ENCODE peak calls at places on chromosomes 7 and 10, in eight cellular contexts. One of them, this sample, is unnamed.

GRCh38 chr10:84213076-84213475 is 12.3 kb downstream of the LRIT2 start:
- DNase-seq in IMR-90: no peak
- DNase-seq in AG04449: no peak
- DNase-seq in body of pancreas: no peak
- DNase-seq in Peyer's patch: no peak
- DNase-seq in effector memory CD4-positive, alpha-beta T cell: no peak
- DNase-seq in AG04450: no peak
- DNase-seq in testis: no peak
- DNase-seq in this sample: no peak

GRCh38 chr10:2263556-2263955 is 526.2 kb upstream of the ADARB2 start:
- DNase-seq in IMR-90: no peak
- DNase-seq in AG04449: no peak
- DNase-seq in body of pancreas: no peak
- DNase-seq in Peyer's patch: no peak
- DNase-seq in effector memory CD4-positive, alpha-beta T cell: no peak
- DNase-seq in AG04450: no peak
- DNase-seq in testis: no peak
- DNase-seq in this sample: no peak

GRCh38 chr10:43249962-43250624 is 16.8 kb downstream of the RASGEF1A start:
- DNase-seq in IMR-90: no peak
- DNase-seq in AG04449: no peak
- DNase-seq in body of pancreas: peak
- DNase-seq in Peyer's patch: peak
- DNase-seq in effector memory CD4-positive, alpha-beta T cell: no peak
- DNase-seq in AG04450: no peak
- DNase-seq in testis: no peak
- DNase-seq in this sample: no peak

GRCh38 chr7:18886801-18887200 is 230.6 kb downstream of the TWIST1 start:
- DNase-seq in IMR-90: no peak
- DNase-seq in AG04449: no peak
- DNase-seq in body of pancreas: no peak
- DNase-seq in Peyer's patch: no peak
- DNase-seq in effector memory CD4-positive, alpha-beta T cell: no peak
- DNase-seq in AG04450: no peak
- DNase-seq in testis: no peak
- DNase-seq in this sample: no peak

GRCh38 chr7:131556055-131556911 is at the start of gene PODXL:
- DNase-seq in IMR-90: peak
- DNase-seq in AG04449: no peak
- DNase-seq in body of pancreas: peak
- DNase-seq in Peyer's patch: peak
- DNase-seq in effector memory CD4-positive, alpha-beta T cell: peak
- DNase-seq in AG04450: no peak
- DNase-seq in testis: peak
- DNase-seq in this sample: no peak

GRCh38 chr7:103609778-103610177 is 163.8 kb upstream of the SLC26A5 start:
- DNase-seq in IMR-90: no peak
- DNase-seq in AG04449: no peak
- DNase-seq in body of pancreas: no peak
- DNase-seq in Peyer's patch: no peak
- DNase-seq in effector memory CD4-positive, alpha-beta T cell: no peak
- DNase-seq in AG04450: no peak
- DNase-seq in testis: no peak
- DNase-seq in this sample: no peak

GRCh38 chr10:61447127-61447526 is 6.1 kb downstream of the TMEM26 start:
- DNase-seq in IMR-90: peak
- DNase-seq in AG04449: no peak
- DNase-seq in body of pancreas: no peak
- DNase-seq in Peyer's patch: no peak
- DNase-seq in effector memory CD4-positive, alpha-beta T cell: no peak
- DNase-seq in AG04450: no peak
- DNase-seq in testis: no peak
- DNase-seq in this sample: no peak

GRCh38 chr10:123808873-123809272 is 82.7 kb downstream of the CPXM2 start:
- DNase-seq in IMR-90: no peak
- DNase-seq in AG04449: peak
- DNase-seq in body of pancreas: no peak
- DNase-seq in Peyer's patch: no peak
- DNase-seq in effector memory CD4-positive, alpha-beta T cell: no peak
- DNase-seq in AG04450: no peak
- DNase-seq in testis: no peak
- DNase-seq in this sample: peak

GRCh38 chr7:94040254-94040653 is 36.1 kb upstream of the BET1 start:
- DNase-seq in IMR-90: no peak
- DNase-seq in AG04449: no peak
- DNase-seq in body of pancreas: no peak
- DNase-seq in Peyer's patch: no peak
- DNase-seq in effector memory CD4-positive, alpha-beta T cell: no peak
- DNase-seq in AG04450: no peak
- DNase-seq in testis: no peak
- DNase-seq in this sample: no peak

GRCh38 chr10:2529945-2530344 is 537.4 kb upstream of the PFKP start:
- DNase-seq in IMR-90: no peak
- DNase-seq in AG04449: no peak
- DNase-seq in body of pancreas: no peak
- DNase-seq in Peyer's patch: no peak
- DNase-seq in effector memory CD4-positive, alpha-beta T cell: no peak
- DNase-seq in AG04450: no peak
- DNase-seq in testis: no peak
- DNase-seq in this sample: no peak

GRCh38 chr7:95725170-95725569 is 47.2 kb upstream of the DYNC1I1 start:
- DNase-seq in IMR-90: no peak
- DNase-seq in AG04449: no peak
- DNase-seq in body of pancreas: no peak
- DNase-seq in Peyer's patch: no peak
- DNase-seq in effector memory CD4-positive, alpha-beta T cell: no peak
- DNase-seq in AG04450: no peak
- DNase-seq in testis: no peak
- DNase-seq in this sample: no peak

GRCh38 chr7:28774529-28775057 is 183.5 kb downstream of the TRIL start:
- DNase-seq in IMR-90: no peak
- DNase-seq in AG04449: no peak
- DNase-seq in body of pancreas: no peak
- DNase-seq in Peyer's patch: no peak
- DNase-seq in effector memory CD4-positive, alpha-beta T cell: no peak
- DNase-seq in AG04450: no peak
- DNase-seq in testis: no peak
- DNase-seq in this sample: no peak

GRCh38 chr10:5497948-5498730 is 1.2 kb downstream of the CALML5 start:
- DNase-seq in IMR-90: no peak
- DNase-seq in AG04449: no peak
- DNase-seq in body of pancreas: peak
- DNase-seq in Peyer's patch: peak
- DNase-seq in effector memory CD4-positive, alpha-beta T cell: no peak
- DNase-seq in AG04450: no peak
- DNase-seq in testis: no peak
- DNase-seq in this sample: no peak

GRCh38 chr10:133455611-133456031 is 1.9 kb downstream of the SCART1 start:
- DNase-seq in IMR-90: no peak
- DNase-seq in AG04449: no peak
- DNase-seq in body of pancreas: no peak
- DNase-seq in Peyer's patch: no peak
- DNase-seq in effector memory CD4-positive, alpha-beta T cell: no peak
- DNase-seq in AG04450: no peak
- DNase-seq in testis: no peak
- DNase-seq in this sample: no peak

GRCh38 chr10:89147256-89147655 is 59.9 kb downstream of the CH25H start:
- DNase-seq in IMR-90: peak
- DNase-seq in AG04449: peak
- DNase-seq in body of pancreas: no peak
- DNase-seq in Peyer's patch: no peak
- DNase-seq in effector memory CD4-positive, alpha-beta T cell: no peak
- DNase-seq in AG04450: peak
- DNase-seq in testis: no peak
- DNase-seq in this sample: peak

GRCh38 chr7:151438864-151439601 is 908 bp downstream of the CRYGN start:
- DNase-seq in IMR-90: no peak
- DNase-seq in AG04449: no peak
- DNase-seq in body of pancreas: no peak
- DNase-seq in Peyer's patch: no peak
- DNase-seq in effector memory CD4-positive, alpha-beta T cell: no peak
- DNase-seq in AG04450: no peak
- DNase-seq in testis: no peak
- DNase-seq in this sample: no peak

GRCh38 chr7:149741629-149742028 is 31.8 kb downstream of the ZNF467 start:
- DNase-seq in IMR-90: no peak
- DNase-seq in AG04449: no peak
- DNase-seq in body of pancreas: peak
- DNase-seq in Peyer's patch: no peak
- DNase-seq in effector memory CD4-positive, alpha-beta T cell: no peak
- DNase-seq in AG04450: no peak
- DNase-seq in testis: no peak
- DNase-seq in this sample: no peak

GRCh38 chr10:97101166-97101940 is 84.4 kb downstream of the SLIT1 start:
- DNase-seq in IMR-90: no peak
- DNase-seq in AG04449: no peak
- DNase-seq in body of pancreas: no peak
- DNase-seq in Peyer's patch: no peak
- DNase-seq in effector memory CD4-positive, alpha-beta T cell: no peak
- DNase-seq in AG04450: no peak
- DNase-seq in testis: no peak
- DNase-seq in this sample: no peak

GRCh38 chr10:12549297-12549696 is 199.9 kb downstream of the CAMK1D start:
- DNase-seq in IMR-90: no peak
- DNase-seq in AG04449: no peak
- DNase-seq in body of pancreas: no peak
- DNase-seq in Peyer's patch: no peak
- DNase-seq in effector memory CD4-positive, alpha-beta T cell: no peak
- DNase-seq in AG04450: no peak
- DNase-seq in testis: no peak
- DNase-seq in this sample: no peak

GRCh38 chr7:16688249-16688648 is 42.3 kb downstream of the BZW2 start:
- DNase-seq in IMR-90: no peak
- DNase-seq in AG04449: no peak
- DNase-seq in body of pancreas: no peak
- DNase-seq in Peyer's patch: no peak
- DNase-seq in effector memory CD4-positive, alpha-beta T cell: no peak
- DNase-seq in AG04450: no peak
- DNase-seq in testis: no peak
- DNase-seq in this sample: no peak

GRCh38 chr10:3323865-3324498 is 151.4 kb upstream of the PITRM1 start:
- DNase-seq in IMR-90: no peak
- DNase-seq in AG04449: no peak
- DNase-seq in body of pancreas: no peak
- DNase-seq in Peyer's patch: no peak
- DNase-seq in effector memory CD4-positive, alpha-beta T cell: no peak
- DNase-seq in AG04450: no peak
- DNase-seq in testis: no peak
- DNase-seq in this sample: peak

GRCh38 chr7:7779888-7780287 is 61.5 kb upstream of the RPA3 start:
- DNase-seq in IMR-90: no peak
- DNase-seq in AG04449: no peak
- DNase-seq in body of pancreas: no peak
- DNase-seq in Peyer's patch: no peak
- DNase-seq in effector memory CD4-positive, alpha-beta T cell: no peak
- DNase-seq in AG04450: no peak
- DNase-seq in testis: no peak
- DNase-seq in this sample: no peak

GRCh38 chr10:116699049-116699782 is 43.1 kb downstream of the HSPA12A start:
- DNase-seq in IMR-90: no peak
- DNase-seq in AG04449: no peak
- DNase-seq in body of pancreas: no peak
- DNase-seq in Peyer's patch: no peak
- DNase-seq in effector memory CD4-positive, alpha-beta T cell: no peak
- DNase-seq in AG04450: no peak
- DNase-seq in testis: no peak
- DNase-seq in this sample: no peak

GRCh38 chr7:158959021-158959717 is 102.8 kb downstream of the DYNC2I1 start:
- DNase-seq in IMR-90: no peak
- DNase-seq in AG04449: no peak
- DNase-seq in body of pancreas: no peak
- DNase-seq in Peyer's patch: no peak
- DNase-seq in effector memory CD4-positive, alpha-beta T cell: no peak
- DNase-seq in AG04450: no peak
- DNase-seq in testis: no peak
- DNase-seq in this sample: no peak

GRCh38 chr7:85669139-85669692 is 482.4 kb upstream of the SEMA3D start:
- DNase-seq in IMR-90: no peak
- DNase-seq in AG04449: no peak
- DNase-seq in body of pancreas: no peak
- DNase-seq in Peyer's patch: no peak
- DNase-seq in effector memory CD4-positive, alpha-beta T cell: no peak
- DNase-seq in AG04450: no peak
- DNase-seq in testis: no peak
- DNase-seq in this sample: no peak

GRCh38 chr10:72069751-72070501 is 18.4 kb downstream of the SPOCK2 start:
- DNase-seq in IMR-90: no peak
- DNase-seq in AG04449: no peak
- DNase-seq in body of pancreas: no peak
- DNase-seq in Peyer's patch: no peak
- DNase-seq in effector memory CD4-positive, alpha-beta T cell: no peak
- DNase-seq in AG04450: no peak
- DNase-seq in testis: peak
- DNase-seq in this sample: no peak

GRCh38 chr7:111561659-111561908 is 708 bp downstream of the IMMP2L start:
- DNase-seq in IMR-90: no peak
- DNase-seq in AG04449: no peak
- DNase-seq in body of pancreas: no peak
- DNase-seq in Peyer's patch: no peak
- DNase-seq in effector memory CD4-positive, alpha-beta T cell: no peak
- DNase-seq in AG04450: no peak
- DNase-seq in testis: peak
- DNase-seq in this sample: no peak

GRCh38 chr10:99850041-99850766 is 67.8 kb downstream of the ABCC2 start:
- DNase-seq in IMR-90: no peak
- DNase-seq in AG04449: no peak
- DNase-seq in body of pancreas: no peak
- DNase-seq in Peyer's patch: no peak
- DNase-seq in effector memory CD4-positive, alpha-beta T cell: no peak
- DNase-seq in AG04450: no peak
- DNase-seq in testis: no peak
- DNase-seq in this sample: no peak
- H3K4me3 ChIP-seq in IMR-90: no peak
- H3K4me3 ChIP-seq in AG04449: no peak
- H3K4me3 ChIP-seq in body of pancreas: no peak
- H3K4me3 ChIP-seq in Peyer's patch: no peak
- H3K4me3 ChIP-seq in effector memory CD4-positive, alpha-beta T cell: no peak
- H3K4me3 ChIP-seq in AG04450: no peak
- H3K4me3 ChIP-seq in testis: no peak
- H3K4me3 ChIP-seq in this sample: no peak

GRCh38 chr10:63523015-63523414 is 1.8 kb downstream of the REEP3 start:
- DNase-seq in IMR-90: no peak
- DNase-seq in AG04449: no peak
- DNase-seq in body of pancreas: no peak
- DNase-seq in Peyer's patch: no peak
- DNase-seq in effector memory CD4-positive, alpha-beta T cell: no peak
- DNase-seq in AG04450: no peak
- DNase-seq in testis: no peak
- DNase-seq in this sample: no peak
- H3K4me3 ChIP-seq in IMR-90: no peak
- H3K4me3 ChIP-seq in AG04449: no peak
- H3K4me3 ChIP-seq in body of pancreas: no peak
- H3K4me3 ChIP-seq in Peyer's patch: no peak
- H3K4me3 ChIP-seq in effector memory CD4-positive, alpha-beta T cell: peak
- H3K4me3 ChIP-seq in AG04450: peak
- H3K4me3 ChIP-seq in testis: no peak
- H3K4me3 ChIP-seq in this sample: no peak

GRCh38 chr10:29411666-29412335 is 122.9 kb downstream of the LYZL1 start:
- DNase-seq in IMR-90: no peak
- DNase-seq in AG04449: no peak
- DNase-seq in body of pancreas: no peak
- DNase-seq in Peyer's patch: no peak
- DNase-seq in effector memory CD4-positive, alpha-beta T cell: no peak
- DNase-seq in AG04450: no peak
- DNase-seq in testis: no peak
- DNase-seq in this sample: no peak
- H3K4me3 ChIP-seq in IMR-90: no peak
- H3K4me3 ChIP-seq in AG04449: no peak
- H3K4me3 ChIP-seq in body of pancreas: no peak
- H3K4me3 ChIP-seq in Peyer's patch: no peak
- H3K4me3 ChIP-seq in effector memory CD4-positive, alpha-beta T cell: no peak
- H3K4me3 ChIP-seq in AG04450: no peak
- H3K4me3 ChIP-seq in testis: no peak
- H3K4me3 ChIP-seq in this sample: no peak

GRCh38 chr10:28480566-28480965 is 52.4 kb upstream of the WAC start:
- DNase-seq in IMR-90: no peak
- DNase-seq in AG04449: no peak
- DNase-seq in body of pancreas: no peak
- DNase-seq in Peyer's patch: no peak
- DNase-seq in effector memory CD4-positive, alpha-beta T cell: no peak
- DNase-seq in AG04450: no peak
- DNase-seq in testis: no peak
- DNase-seq in this sample: no peak
- H3K4me3 ChIP-seq in IMR-90: no peak
- H3K4me3 ChIP-seq in AG04449: no peak
- H3K4me3 ChIP-seq in body of pancreas: no peak
- H3K4me3 ChIP-seq in Peyer's patch: no peak
- H3K4me3 ChIP-seq in effector memory CD4-positive, alpha-beta T cell: no peak
- H3K4me3 ChIP-seq in AG04450: no peak
- H3K4me3 ChIP-seq in testis: no peak
- H3K4me3 ChIP-seq in this sample: no peak